ENCODE peak calls at places on chromosomes 16 and 17, in four cellular contexts. R is HepG2, O is K562, S is SK-N-SH. L is an unnamed sample.
A peak's percentile ranks its signal among the peaks of the same experiment; 100 is the strongest.

GRCh38 chr16:53320992-53321391 is 113.3 kb upstream of the RBL2 start:
- DNase-seq in R (no peak), O (no peak), S (no peak), L (no peak)

GRCh38 chr16:85137323-85138072 is 25.2 kb upstream of the CIBAR2 start:
- DNase-seq in R (peak; percentile 87), O (peak; percentile 51), S (peak; percentile 96), L (no peak)

GRCh38 chr16:86775401-86775985 is 197.1 kb downstream of the FOXL1 start:
- DNase-seq in R (no peak), O (no peak), S (no peak), L (no peak)

GRCh38 chr17:8630227-8630801 is at the start of gene MYH10:
- DNase-seq in R (no peak), O (no peak), S (no peak), L (no peak)

GRCh38 chr16:55146939-55147338 is 177.1 kb upstream of the IRX6 start:
- DNase-seq in R (no peak), O (no peak), S (no peak), L (no peak)

GRCh38 chr16:2952679-2953078 is 11.4 kb upstream of the KREMEN2 start:
- DNase-seq in R (no peak), O (no peak), S (no peak), L (no peak)

GRCh38 chr17:31147507-31148202 is 52.9 kb downstream of the NF1 start:
- DNase-seq in R (no peak), O (peak; percentile 30), S (no peak), L (no peak)

GRCh38 chr16:57735755-57736418 is at the start of gene KATNB1:
- DNase-seq in R (no peak), O (no peak), S (no peak), L (no peak)

GRCh38 chr17:7248811-7249210 is 2.7 kb downstream of the CTDNEP1 start:
- DNase-seq in R (no peak), O (no peak), S (no peak), L (no peak)

GRCh38 chr17:58956997-58957724 is 149.5 kb downstream of the TRIM37 start:
- DNase-seq in R (peak; percentile 18), O (no peak), S (no peak), L (no peak)

GRCh38 chr16:84637709-84638108 is 10.6 kb upstream of the KLHL36 start:
- DNase-seq in R (no peak), O (no peak), S (no peak), L (no peak)

GRCh38 chr17:75785016-75785769 is 587 bp downstream of the UNK start:
- DNase-seq in R (peak; percentile 87), O (peak; percentile 97), S (peak; percentile 94), L (peak; percentile 87)

GRCh38 chr17:31573861-31574260 is 182.4 kb downstream of the RAB11FIP4 start:
- DNase-seq in R (no peak), O (no peak), S (peak; percentile 16), L (no peak)

GRCh38 chr17:35568561-35568960 is 7.9 kb upstream of the SLFN14 start:
- DNase-seq in R (peak; percentile 29), O (peak; percentile 65), S (peak; percentile 27), L (no peak)

GRCh38 chr16:56192971-56193936 is 2.0 kb downstream of the GNAO1 start:
- DNase-seq in R (no peak), O (no peak), S (peak; percentile 28), L (peak; percentile 34)

GRCh38 chr16:89360760-89361435 is 129.5 kb downstream of the ANKRD11 start:
- DNase-seq in R (no peak), O (no peak), S (no peak), L (no peak)

GRCh38 chr17:79574108-79574507 is 36.7 kb downstream of the RBFOX3 start:
- DNase-seq in R (no peak), O (no peak), S (no peak), L (no peak)

GRCh38 chr17:41492771-41493170 is 3.1 kb upstream of the KRT36 start:
- DNase-seq in R (peak; percentile 49), O (peak; percentile 45), S (peak; percentile 50), L (no peak)

GRCh38 chr17:38464723-38465419 is 36.6 kb downstream of the ARHGAP23 start:
- DNase-seq in R (no peak), O (peak; percentile 73), S (peak; percentile 96), L (no peak)

GRCh38 chr17:44794699-44795413 is 35.2 kb downstream of the GJC1 start:
- DNase-seq in R (no peak), O (peak; percentile 44), S (no peak), L (no peak)

GRCh38 chr17:43632231-43632630 is 29.5 kb downstream of the MEOX1 start:
- DNase-seq in R (no peak), O (no peak), S (no peak), L (no peak)

GRCh38 chr16:75372236-75372856 is 61.0 kb downstream of the CFDP1 start:
- DNase-seq in R (no peak), O (no peak), S (no peak), L (no peak)

DNA sequence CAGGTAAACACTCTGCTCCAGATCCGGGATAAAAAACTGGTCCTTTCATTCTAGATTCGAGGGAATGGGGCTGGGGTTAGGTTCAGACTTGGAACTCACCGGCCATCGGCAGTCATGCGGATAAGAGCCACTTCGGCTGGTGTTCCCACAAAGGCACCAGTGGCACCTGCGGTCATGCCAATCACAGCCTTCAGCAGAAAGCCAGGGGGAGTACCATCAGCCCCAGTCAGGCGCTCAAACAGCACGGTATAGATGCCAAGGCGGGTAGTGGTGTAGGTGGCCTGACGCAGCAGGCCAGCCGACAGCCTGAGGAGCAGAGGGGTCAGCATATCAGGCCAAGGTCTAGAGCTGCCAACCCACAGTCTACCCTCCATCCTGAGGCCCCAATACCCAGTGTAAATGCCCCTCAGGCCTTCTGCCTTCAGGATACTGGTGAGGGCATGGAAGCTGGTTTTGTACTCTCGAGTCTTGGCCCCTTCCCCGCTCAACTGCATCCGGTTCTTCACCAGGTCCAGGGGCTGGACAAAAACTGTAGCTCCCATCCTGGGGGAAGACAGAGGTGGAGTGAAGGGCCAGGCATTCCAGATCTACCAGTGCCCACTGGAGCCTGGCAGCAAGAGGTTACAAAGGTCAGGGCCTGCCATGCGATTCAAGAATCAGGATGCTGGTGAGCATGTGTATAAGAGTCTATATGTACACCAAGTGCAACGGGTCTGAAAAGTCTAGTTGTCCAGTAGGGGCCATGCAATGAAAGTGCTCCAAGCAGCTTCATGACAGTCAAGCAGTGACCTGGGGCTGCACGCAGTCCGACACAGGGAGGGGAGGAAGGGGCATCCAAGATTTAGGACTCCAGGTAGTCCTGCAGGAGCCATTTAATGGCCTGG is 934 bp downstream of the SLC25A11 start:
- DNase-seq in R (no peak), O (peak; percentile 25), S (no peak), L (no peak)
- TF ChIP-seq FOXJ3 in R (no peak), O (no peak), S (no peak), L (no peak)

GRCh38 chr17:47670064-47670463 is 20.3 kb downstream of the KPNB1 start:
- DNase-seq in R (no peak), O (no peak), S (no peak), L (no peak)
- TF ChIP-seq FOXJ3 in R (no peak), O (no peak), S (no peak), L (no peak)

GRCh38 chr16:12287796-12288536 is 311.4 kb downstream of the SNX29 start:
- DNase-seq in R (peak; percentile 70), O (no peak), S (no peak), L (no peak)
- TF ChIP-seq FOXJ3 in R (no peak), O (no peak), S (no peak), L (no peak)

GRCh38 chr17:81094224-81094743 is 59.3 kb downstream of the BAIAP2 start:
- DNase-seq in R (no peak), O (no peak), S (no peak), L (no peak)
- TF ChIP-seq FOXJ3 in R (no peak), O (no peak), S (no peak), L (no peak)

GRCh38 chr17:61638087-61638486 is 47.1 kb upstream of the NACA2 start:
- DNase-seq in R (no peak), O (no peak), S (no peak), L (no peak)

GRCh38 chr17:61641715-61642114 is 50.7 kb upstream of the NACA2 start:
- DNase-seq in R (no peak), O (no peak), S (no peak), L (no peak)

GRCh38 chr17:61642768-61643167 is 51.7 kb upstream of the NACA2 start:
- DNase-seq in R (no peak), O (no peak), S (no peak), L (no peak)

GRCh38 chr17:61639818-61640217 is 48.8 kb upstream of the NACA2 start:
- DNase-seq in R (no peak), O (no peak), S (no peak), L (no peak)

DNA sequence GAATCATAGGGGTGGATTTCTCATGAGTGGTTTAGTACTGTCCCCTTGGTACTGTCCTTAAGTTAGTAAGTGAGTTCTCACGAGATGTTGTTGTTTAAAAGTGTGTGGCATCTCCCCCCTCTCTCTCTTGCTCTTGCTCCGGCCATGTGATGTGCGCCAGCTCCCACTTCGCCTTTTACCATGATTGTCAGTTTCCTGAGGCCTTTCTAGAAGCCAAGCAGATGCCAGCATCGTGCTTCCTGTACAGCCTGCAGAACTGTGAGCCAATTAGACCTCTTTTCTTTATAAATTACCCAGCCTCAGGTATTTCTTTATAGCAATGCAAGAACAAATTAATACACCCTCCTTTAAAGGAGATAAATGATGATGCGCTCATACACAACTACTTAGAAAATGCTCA is 50.1 kb upstream of the NACA2 start:
- DNase-seq in R (no peak), O (no peak), S (no peak), L (no peak)
- TF ChIP-seq FOXJ3 in R (no peak), O (no peak), S (no peak), L (no peak)

DNA sequence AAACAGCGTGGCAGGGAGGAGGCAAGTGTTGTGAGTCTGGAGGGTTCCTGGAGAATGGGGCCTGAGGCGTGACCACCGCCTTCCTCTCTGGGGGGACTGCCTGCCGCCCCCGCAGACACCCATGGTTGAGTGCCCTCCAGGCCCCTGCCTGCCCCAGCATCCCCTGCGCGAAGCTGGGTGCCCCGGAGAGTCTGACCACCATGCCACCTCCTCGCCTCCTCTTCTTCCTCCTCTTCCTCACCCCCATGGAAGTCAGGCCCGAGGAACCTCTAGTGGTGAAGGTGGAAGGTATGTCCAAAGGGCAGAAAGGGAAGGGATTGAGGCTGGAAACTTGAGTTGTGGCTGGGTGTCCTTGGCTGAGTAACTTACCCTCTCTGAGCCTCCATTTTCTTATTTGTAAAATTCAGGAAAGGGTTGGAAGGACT is at the start of gene CD19:
- DNase-seq in R (no peak), O (no peak), S (no peak), L (no peak)
- TF ChIP-seq FOXJ3 in R (no peak), O (no peak), S (no peak), L (no peak)

GRCh38 chr17:63853260-63853659 is 10.8 kb upstream of the SMARCD2 start:
- DNase-seq in R (no peak), O (no peak), S (no peak), L (no peak)

GRCh38 chr17:63854709-63855108 is 12.2 kb upstream of the SMARCD2 start:
- DNase-seq in R (peak; percentile 41), O (no peak), S (no peak), L (no peak)

GRCh38 chr17:63855185-63855584 is 12.7 kb upstream of the SMARCD2 start:
- DNase-seq in R (no peak), O (no peak), S (no peak), L (no peak)

GRCh38 chr17:63859257-63859656 is 14.2 kb downstream of the CSH2 start:
- DNase-seq in R (no peak), O (no peak), S (no peak), L (no peak)
- TF ChIP-seq FOXJ3 in R (no peak), O (no peak), S (no peak), L (no peak)